ENCODE peak calls at places on chromosome X, in six cellular contexts. B is GM12878, E is HepG2, Y is HCT116, R is K562, X is H1. V is an unnamed sample.

GRCh38 chrX:100376581-100376980 is 33.5 kb downstream of the PCDH19 start:
- DNase-seq in B (no peak), E (no peak), Y (no peak), R (no peak), X (no peak), V (no peak)

GRCh38 chrX:38516196-38516595 is 45.1 kb upstream of the TSPAN7 start:
- DNase-seq in B (no peak), E (no peak), Y (no peak), R (no peak), X (no peak), V (no peak)

GRCh38 chrX:101429934-101430333 is 21.9 kb downstream of the HNRNPH2 start:
- DNase-seq in B (no peak), E (no peak), Y (no peak), R (no peak), X (no peak), V (no peak)

GRCh38 chrX:105098812-105099211 is 121.7 kb downstream of the TEX13A start:
- DNase-seq in B (no peak), E (peak), Y (no peak), R (no peak), X (no peak), V (no peak)

GRCh38 chrX:332496-332860 is 13.9 kb upstream of the GTPBP6 start:
- DNase-seq in B (no peak), E (no peak), Y (no peak), R (no peak), X (no peak), V (no peak)

GRCh38 chrX:154409222-154409871 is at the start of gene DNASE1L1:
- DNase-seq in B (no peak), E (peak), Y (no peak), R (peak), X (peak), V (peak)

GRCh38 chrX:64204701-64205440 is 637 bp downstream of the AMER1 start:
- DNase-seq in B (no peak), E (peak), Y (no peak), R (peak), X (no peak), V (peak)

GRCh38 chrX:53526999-53527398 is 92.8 kb upstream of the HSD17B10 start:
- DNase-seq in B (no peak), E (no peak), Y (no peak), R (no peak), X (no peak), V (no peak)

GRCh38 chrX:10828640-10829039 is 208.3 kb upstream of the MID1 start:
- DNase-seq in B (no peak), E (no peak), Y (no peak), R (no peak), X (no peak), V (no peak)

GRCh38 chrX:47240619-47241018 is 7.8 kb downstream of the USP11 start:
- DNase-seq in B (no peak), E (no peak), Y (no peak), R (no peak), X (no peak), V (no peak)

GRCh38 chrX:40736170-40736505 is 796 bp upstream of the MED14 start:
- DNase-seq in B (no peak), E (peak), Y (no peak), R (peak), X (no peak), V (no peak)

GRCh38 chrX:9456250-9457074 is 8.4 kb upstream of the TBL1X start:
- DNase-seq in B (no peak), E (peak), Y (no peak), R (no peak), X (no peak), V (no peak)

GRCh38 chrX:133413218-133413925 is 1.9 kb downstream of the GPC4 start:
- DNase-seq in B (no peak), E (no peak), Y (no peak), R (no peak), X (no peak), V (no peak)

GRCh38 chrX:138761380-138761779 is 49.9 kb upstream of the FGF13 start:
- DNase-seq in B (no peak), E (no peak), Y (no peak), R (no peak), X (no peak), V (no peak)

GRCh38 chrX:49704692-49705404 is 9.1 kb upstream of the PAGE1 start:
- DNase-seq in B (no peak), E (no peak), Y (no peak), R (no peak), X (no peak), V (no peak)

GRCh38 chrX:10525381-10525780 is 95.0 kb downstream of the MID1 start:
- DNase-seq in B (no peak), E (no peak), Y (no peak), R (no peak), X (no peak), V (no peak)

GRCh38 chrX:42696551-42697129 is 81.3 kb downstream of the PPP1R2C start:
- DNase-seq in B (no peak), E (no peak), Y (no peak), R (no peak), X (no peak), V (no peak)
- TF ChIP-seq ATF3 in B (no peak), E (no peak), Y (no peak), R (no peak), X (no peak), V (no peak)

GRCh38 chrX:24982306-24982965 is 33.3 kb downstream of the ARX start:
- DNase-seq in B (no peak), E (no peak), Y (no peak), R (no peak), X (no peak), V (no peak)

GRCh38 chrX:24985120-24985519 is 30.6 kb downstream of the ARX start:
- DNase-seq in B (no peak), E (no peak), Y (no peak), R (no peak), X (no peak), V (no peak)

GRCh38 chrX:24987731-24988130 is 28.0 kb downstream of the ARX start:
- DNase-seq in B (no peak), E (no peak), Y (no peak), R (no peak), X (no peak), V (no peak)

GRCh38 chrX:24981030-24981429 is 34.7 kb downstream of the ARX start:
- DNase-seq in B (no peak), E (no peak), Y (no peak), R (no peak), X (no peak), V (no peak)

DNA sequence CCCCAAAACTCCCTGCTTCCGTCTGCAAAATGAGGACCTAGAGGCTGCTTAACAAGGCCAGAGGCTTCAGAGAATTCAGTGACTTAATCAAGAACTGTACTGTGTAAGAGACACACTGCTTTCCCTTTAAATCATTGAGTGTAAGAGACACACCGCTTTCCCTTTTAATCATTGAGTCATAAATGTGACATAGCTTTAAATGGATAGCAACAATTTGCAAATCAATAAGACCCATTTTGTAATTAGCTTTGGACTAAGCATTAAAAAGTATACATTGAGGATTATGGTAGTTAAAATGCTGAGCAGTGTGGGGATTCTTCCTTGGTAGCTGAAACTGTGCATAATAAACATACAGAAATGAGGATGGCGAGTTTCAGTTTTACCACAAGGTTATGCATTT is 31.8 kb downstream of the ARX start:
- DNase-seq in B (no peak), E (no peak), Y (no peak), R (no peak), X (no peak), V (no peak)
- TF ChIP-seq ATF3 in B (no peak), E (no peak), Y (no peak), R (no peak), X (no peak), V (no peak)

DNA sequence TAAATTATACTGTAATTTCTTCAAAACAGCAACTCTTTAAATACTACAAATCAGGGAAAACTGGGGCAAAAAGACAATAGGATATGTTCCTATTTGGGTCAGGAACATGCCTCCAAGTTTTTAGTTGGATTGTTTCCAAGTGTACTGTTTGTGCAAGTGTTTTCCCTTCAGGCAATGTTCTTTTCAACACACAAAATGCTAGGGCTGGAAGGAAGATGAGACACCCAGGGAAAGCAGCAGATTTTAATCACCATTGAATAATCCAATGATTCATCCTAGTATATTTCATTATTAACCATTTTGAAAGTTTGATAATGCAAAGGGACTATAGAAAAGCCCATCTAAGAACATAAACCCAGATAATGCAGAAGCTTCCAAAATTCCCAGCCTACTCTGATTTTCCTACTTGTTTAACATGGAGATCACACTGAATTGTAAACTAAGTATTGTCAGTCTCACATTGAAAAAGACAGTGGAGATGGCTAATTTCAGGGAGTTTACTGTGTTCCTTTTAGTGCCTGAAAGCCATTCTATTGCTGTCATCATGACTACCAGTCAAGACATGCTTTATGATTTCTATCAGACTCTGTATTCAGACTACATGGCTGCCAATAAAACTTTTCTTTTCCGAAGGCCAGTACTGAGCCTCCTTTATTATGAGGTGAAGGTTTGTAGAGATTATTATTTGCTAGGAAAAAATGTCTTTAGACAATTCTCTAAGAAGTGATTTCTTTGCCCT is 38.6 kb downstream of the COL4A6 start:
- DNase-seq in B (no peak), E (no peak), Y (no peak), R (no peak), X (no peak), V (no peak)
- TF ChIP-seq ATF3 in B (no peak), E (no peak), Y (no peak), R (no peak), X (no peak), V (no peak)

GRCh38 chrX:30943984-30944383 is 54.9 kb upstream of the TAB3 start:
- DNase-seq in B (no peak), E (no peak), Y (no peak), R (peak), X (no peak), V (no peak)

GRCh38 chrX:30951003-30951402 is 61.9 kb upstream of the TAB3 start:
- DNase-seq in B (no peak), E (no peak), Y (no peak), R (no peak), X (no peak), V (no peak)

GRCh38 chrX:30950391-30950790 is 61.3 kb upstream of the TAB3 start:
- DNase-seq in B (no peak), E (no peak), Y (no peak), R (no peak), X (no peak), V (no peak)

GRCh38 chrX:30949554-30949953 is 60.5 kb upstream of the TAB3 start:
- DNase-seq in B (no peak), E (no peak), Y (no peak), R (no peak), X (no peak), V (no peak)

GRCh38 chrX:30948626-30949025 is 59.6 kb upstream of the TAB3 start:
- DNase-seq in B (no peak), E (no peak), Y (no peak), R (peak), X (no peak), V (no peak)
- TF ChIP-seq ATF3 in B (no peak), E (no peak), Y (no peak), R (no peak), X (no peak), V (no peak)